ENCODE peak calls at places on chromosome 2, in seven cellular contexts. One of them, this sample, is unnamed.

GRCh38 chr2:109127556-109127955 is 1.4 kb upstream of the SH3RF3 start:
- DNase-seq in COR-L47: no peak
- DNase-seq in activated CD8-positive, alpha-beta memory T cell treated with anti-CD3 and anti-CD28 coated beads, Interleukin-2, amount 50 U/mL, for 4 hours: no peak
- DNase-seq in glutamatergic neuron: no peak
- DNase-seq in NCI-H82: no peak
- DNase-seq in HCT116: no peak
- DNase-seq in cardiac fibroblast: no peak
- DNase-seq in this sample: no peak

GRCh38 chr2:78330181-78330580 is 695.3 kb upstream of the REG3G start:
- DNase-seq in glutamatergic neuron: no peak
- DNase-seq in HCT116: no peak
- DNase-seq in cardiac fibroblast: no peak
- DNase-seq in activated CD8-positive, alpha-beta memory T cell treated with anti-CD3 and anti-CD28 coated beads, Interleukin-2, amount 50 U/mL, for 4 hours: no peak
- DNase-seq in COR-L47: no peak
- DNase-seq in NCI-H82: no peak
- DNase-seq in this sample: no peak

GRCh38 chr2:134774786-134775641 is 56.2 kb upstream of the TMEM163 start:
- DNase-seq in activated CD8-positive, alpha-beta memory T cell treated with anti-CD3 and anti-CD28 coated beads, Interleukin-2, amount 50 U/mL, for 4 hours: no peak
- DNase-seq in HCT116: peak; percentile 15
- DNase-seq in COR-L47: peak; percentile 70
- DNase-seq in cardiac fibroblast: peak; percentile 12
- DNase-seq in glutamatergic neuron: peak; percentile 29
- DNase-seq in NCI-H82: peak; percentile 61
- DNase-seq in this sample: no peak

GRCh38 chr2:168773719-168774521 is 28.5 kb upstream of the NOSTRIN start:
- DNase-seq in cardiac fibroblast: peak; percentile 88
- DNase-seq in NCI-H82: peak; percentile 53
- DNase-seq in COR-L47: peak; percentile 80
- DNase-seq in glutamatergic neuron: peak; percentile 71
- DNase-seq in HCT116: peak; percentile 52
- DNase-seq in activated CD8-positive, alpha-beta memory T cell treated with anti-CD3 and anti-CD28 coated beads, Interleukin-2, amount 50 U/mL, for 4 hours: peak; percentile 17
- DNase-seq in this sample: peak; percentile 9

GRCh38 chr2:19799881-19800780 is 101.7 kb downstream of the TTC32 start:
- DNase-seq in COR-L47: no peak
- DNase-seq in glutamatergic neuron: no peak
- DNase-seq in NCI-H82: no peak
- DNase-seq in HCT116: no peak
- DNase-seq in cardiac fibroblast: no peak
- DNase-seq in activated CD8-positive, alpha-beta memory T cell treated with anti-CD3 and anti-CD28 coated beads, Interleukin-2, amount 50 U/mL, for 4 hours: no peak
- DNase-seq in this sample: no peak

GRCh38 chr2:23695214-23696162 is 231.4 kb downstream of the ATAD2B start:
- DNase-seq in activated CD8-positive, alpha-beta memory T cell treated with anti-CD3 and anti-CD28 coated beads, Interleukin-2, amount 50 U/mL, for 4 hours: no peak
- DNase-seq in cardiac fibroblast: no peak
- DNase-seq in glutamatergic neuron: no peak
- DNase-seq in COR-L47: no peak
- DNase-seq in HCT116: no peak
- DNase-seq in NCI-H82: no peak
- DNase-seq in this sample: no peak

GRCh38 chr2:20666364-20667150 is at the start of gene GDF7:
- DNase-seq in NCI-H82: peak; percentile 42
- DNase-seq in activated CD8-positive, alpha-beta memory T cell treated with anti-CD3 and anti-CD28 coated beads, Interleukin-2, amount 50 U/mL, for 4 hours: no peak
- DNase-seq in HCT116: no peak
- DNase-seq in COR-L47: no peak
- DNase-seq in cardiac fibroblast: no peak
- DNase-seq in glutamatergic neuron: no peak
- DNase-seq in this sample: no peak

GRCh38 chr2:41610501-41611242 is 437.1 kb upstream of the PKDCC start:
- DNase-seq in cardiac fibroblast: peak; percentile 87
- DNase-seq in COR-L47: no peak
- DNase-seq in activated CD8-positive, alpha-beta memory T cell treated with anti-CD3 and anti-CD28 coated beads, Interleukin-2, amount 50 U/mL, for 4 hours: no peak
- DNase-seq in glutamatergic neuron: no peak
- DNase-seq in NCI-H82: peak; percentile 85
- DNase-seq in HCT116: no peak
- DNase-seq in this sample: no peak

GRCh38 chr2:234191819-234192407 is 141.4 kb downstream of the SPP2 start:
- DNase-seq in HCT116: peak; percentile 22
- DNase-seq in NCI-H82: peak; percentile 11
- DNase-seq in cardiac fibroblast: peak; percentile 44
- DNase-seq in glutamatergic neuron: no peak
- DNase-seq in COR-L47: peak; percentile 8
- DNase-seq in activated CD8-positive, alpha-beta memory T cell treated with anti-CD3 and anti-CD28 coated beads, Interleukin-2, amount 50 U/mL, for 4 hours: no peak
- DNase-seq in this sample: no peak

GRCh38 chr2:227804970-227805369 is 8.7 kb upstream of the CCL20 start:
- DNase-seq in activated CD8-positive, alpha-beta memory T cell treated with anti-CD3 and anti-CD28 coated beads, Interleukin-2, amount 50 U/mL, for 4 hours: no peak
- DNase-seq in HCT116: no peak
- DNase-seq in cardiac fibroblast: no peak
- DNase-seq in NCI-H82: no peak
- DNase-seq in glutamatergic neuron: no peak
- DNase-seq in COR-L47: no peak
- DNase-seq in this sample: no peak

GRCh38 chr2:84866121-84866520 is 14.8 kb downstream of the TRABD2A start:
- DNase-seq in glutamatergic neuron: no peak
- DNase-seq in cardiac fibroblast: peak; percentile 14
- DNase-seq in activated CD8-positive, alpha-beta memory T cell treated with anti-CD3 and anti-CD28 coated beads, Interleukin-2, amount 50 U/mL, for 4 hours: no peak
- DNase-seq in COR-L47: no peak
- DNase-seq in NCI-H82: no peak
- DNase-seq in HCT116: no peak
- DNase-seq in this sample: no peak

GRCh38 chr2:18455256-18455862 is 105.1 kb downstream of the RDH14 start:
- DNase-seq in COR-L47: no peak
- DNase-seq in NCI-H82: peak; percentile 36
- DNase-seq in activated CD8-positive, alpha-beta memory T cell treated with anti-CD3 and anti-CD28 coated beads, Interleukin-2, amount 50 U/mL, for 4 hours: no peak
- DNase-seq in HCT116: no peak
- DNase-seq in glutamatergic neuron: peak; percentile 26
- DNase-seq in cardiac fibroblast: peak; percentile 70
- DNase-seq in this sample: no peak

GRCh38 chr2:158512323-158512722 is 55.6 kb downstream of the PKP4 start:
- DNase-seq in glutamatergic neuron: no peak
- DNase-seq in COR-L47: no peak
- DNase-seq in cardiac fibroblast: no peak
- DNase-seq in NCI-H82: no peak
- DNase-seq in HCT116: no peak
- DNase-seq in activated CD8-positive, alpha-beta memory T cell treated with anti-CD3 and anti-CD28 coated beads, Interleukin-2, amount 50 U/mL, for 4 hours: no peak
- DNase-seq in this sample: no peak

GRCh38 chr2:144261966-144262365 is 258.0 kb downstream of the ZEB2 start:
- DNase-seq in HCT116: no peak
- DNase-seq in glutamatergic neuron: no peak
- DNase-seq in NCI-H82: no peak
- DNase-seq in COR-L47: no peak
- DNase-seq in cardiac fibroblast: no peak
- DNase-seq in activated CD8-positive, alpha-beta memory T cell treated with anti-CD3 and anti-CD28 coated beads, Interleukin-2, amount 50 U/mL, for 4 hours: no peak
- DNase-seq in this sample: no peak

GRCh38 chr2:106192752-106193490 is 1.2 kb downstream of the UXS1 start:
- DNase-seq in HCT116: peak; percentile 18
- DNase-seq in NCI-H82: peak; percentile 59
- DNase-seq in cardiac fibroblast: peak; percentile 89
- DNase-seq in activated CD8-positive, alpha-beta memory T cell treated with anti-CD3 and anti-CD28 coated beads, Interleukin-2, amount 50 U/mL, for 4 hours: peak; percentile 32
- DNase-seq in glutamatergic neuron: no peak
- DNase-seq in COR-L47: peak; percentile 35
- DNase-seq in this sample: no peak

GRCh38 chr2:33518929-33519328 is 42.5 kb downstream of the RASGRP3 start:
- DNase-seq in glutamatergic neuron: no peak
- DNase-seq in cardiac fibroblast: no peak
- DNase-seq in COR-L47: no peak
- DNase-seq in NCI-H82: no peak
- DNase-seq in activated CD8-positive, alpha-beta memory T cell treated with anti-CD3 and anti-CD28 coated beads, Interleukin-2, amount 50 U/mL, for 4 hours: no peak
- DNase-seq in HCT116: no peak
- DNase-seq in this sample: no peak

GRCh38 chr2:214492152-214492551 is 81.3 kb downstream of the VWC2L start:
- DNase-seq in HCT116: no peak
- DNase-seq in glutamatergic neuron: no peak
- DNase-seq in cardiac fibroblast: no peak
- DNase-seq in COR-L47: peak; percentile 64
- DNase-seq in NCI-H82: peak; percentile 24
- DNase-seq in activated CD8-positive, alpha-beta memory T cell treated with anti-CD3 and anti-CD28 coated beads, Interleukin-2, amount 50 U/mL, for 4 hours: no peak
- DNase-seq in this sample: no peak

GRCh38 chr2:1784087-1784486 is 39.8 kb upstream of the PXDN start:
- DNase-seq in activated CD8-positive, alpha-beta memory T cell treated with anti-CD3 and anti-CD28 coated beads, Interleukin-2, amount 50 U/mL, for 4 hours: no peak
- DNase-seq in NCI-H82: peak; percentile 19
- DNase-seq in COR-L47: no peak
- DNase-seq in glutamatergic neuron: peak; percentile 67
- DNase-seq in cardiac fibroblast: no peak
- DNase-seq in HCT116: no peak
- DNase-seq in this sample: no peak

This sample was measured in retina.